ENCODE peak calls at places on chromosome 10, in four cellular contexts. A is Peyer's patch, D is heart left ventricle, S is suprapubic skin. Q is an unnamed sample. For H3K36me3, the result is how much of the 10 kb centered on the place peaks cover.

GRCh38 chr10:110433740-110434139 is 64.0 kb upstream of the DUSP5 start:
- DNase-seq in A (no peak), D (no peak), S (no peak), Q (no peak)

GRCh38 chr10:77431209-77431611 is 206.4 kb downstream of the KCNMA1 start:
- DNase-seq in A (no peak), D (no peak), S (no peak), Q (no peak)

GRCh38 chr10:3192856-3193635 is 20.5 kb upstream of the PITRM1 start:
- DNase-seq in A (peak), D (peak), S (no peak), Q (no peak)

GRCh38 chr10:55144001-55144400 is 343.0 kb upstream of the PCDH15 start:
- DNase-seq in A (no peak), D (no peak), S (no peak), Q (no peak)

GRCh38 chr10:47384148-47384921 is at the start of gene ZNF488:
- DNase-seq in A (peak), D (peak), S (no peak), Q (no peak)

GRCh38 chr10:12590682-12591642 is 241.6 kb downstream of the CAMK1D start:
- DNase-seq in A (no peak), D (no peak), S (no peak), Q (no peak)

GRCh38 chr10:6516277-6516676 is 63.8 kb downstream of the PRKCQ start:
- DNase-seq in A (no peak), D (no peak), S (no peak), Q (no peak)

GRCh38 chr10:33241351-33241750 is 93.1 kb downstream of the NRP1 start:
- DNase-seq in A (no peak), D (no peak), S (no peak), Q (no peak)

GRCh38 chr10:637771-638195 is 51.7 kb downstream of the DIP2C start:
- DNase-seq in A (no peak), D (no peak), S (peak), Q (no peak)

GRCh38 chr10:124669824-124670654 is 74.1 kb downstream of the FAM53B start:
- DNase-seq in A (no peak), D (no peak), S (no peak), Q (no peak)

GRCh38 chr10:122112021-122112616 is 123.2 kb downstream of the TACC2 start:
- DNase-seq in A (no peak), D (no peak), S (no peak), Q (no peak)

GRCh38 chr10:127332631-127333030 is 136.2 kb upstream of the INSYN2A start:
- DNase-seq in A (no peak), D (no peak), S (no peak), Q (no peak)

GRCh38 chr10:108014145-108014901 is 849.8 kb upstream of the SORCS1 start:
- DNase-seq in A (no peak), D (no peak), S (no peak), Q (no peak)

GRCh38 chr10:13797171-13797570 is 210.4 kb downstream of the PRPF18 start:
- DNase-seq in A (no peak), D (no peak), S (no peak), Q (no peak)

GRCh38 chr10:92822964-92823363 is 25.4 kb upstream of the EXOC6 start:
- DNase-seq in A (no peak), D (no peak), S (no peak), Q (no peak)

GRCh38 chr10:42984761-42985325 is 92.0 kb upstream of the RET start:
- DNase-seq in A (peak), D (peak), S (peak), Q (no peak)

GRCh38 chr10:79282388-79282787 is 64.9 kb upstream of the PPIF start:
- DNase-seq in A (no peak), D (no peak), S (no peak), Q (no peak)

GRCh38 chr10:131762789-131763696 is 137.8 kb upstream of the PPP2R2D start:
- DNase-seq in A (no peak), D (no peak), S (no peak), Q (no peak)

GRCh38 chr10:8035641-8036520 is 18.6 kb upstream of the GATA3 start:
- DNase-seq in A (no peak), D (no peak), S (no peak), Q (no peak)
- H3K4me3 ChIP-seq in A (no peak), D (no peak), S (no peak), Q (no peak)

GRCh38 chr10:86506499-86506898 is 15.1 kb downstream of the WAPL start:
- DNase-seq in A (no peak), D (no peak), S (no peak), Q (no peak)

GRCh38 chr10:86511027-86511865 is 10.3 kb downstream of the WAPL start:
- DNase-seq in A (no peak), D (no peak), S (no peak), Q (no peak)

GRCh38 chr10:86508217-86508616 is 13.4 kb downstream of the WAPL start:
- DNase-seq in A (no peak), D (no peak), S (no peak), Q (no peak)

GRCh38 chr10:86509145-86509544 is 12.4 kb downstream of the WAPL start:
- DNase-seq in A (no peak), D (no peak), S (no peak), Q (no peak)

DNA sequence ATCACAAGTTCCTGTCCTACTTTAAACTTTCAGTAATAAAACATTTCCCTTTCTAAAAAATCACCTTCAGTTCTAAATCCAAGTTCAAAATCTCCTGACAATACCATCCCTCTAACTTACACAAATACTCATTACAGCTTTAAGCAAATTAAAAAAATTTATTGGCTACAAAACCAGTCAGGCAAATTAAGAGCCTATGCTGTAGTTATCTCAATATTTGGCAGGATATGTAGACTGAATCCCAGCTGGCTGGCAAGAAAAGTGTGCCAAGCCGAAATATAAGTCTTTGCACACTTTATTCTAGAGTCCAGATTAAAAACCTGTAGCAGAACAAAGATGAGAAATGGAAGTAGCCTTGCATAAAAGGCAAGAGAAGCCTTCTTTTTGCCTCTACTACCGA is 9.5 kb downstream of the WAPL start:
- DNase-seq in A (no peak), D (no peak), S (no peak), Q (no peak)
- H3K36me3 ChIP-seq in A (under half), D (half or more), S (under half), Q (under half)

GRCh38 chr10:5089869-5090268 is 4.3 kb upstream of the AKR1C3 start:
- DNase-seq in A (no peak), D (no peak), S (no peak), Q (no peak)
- TF ChIP-seq CTCF in A (no peak), D (peak), S (no peak), Q (peak)

DNA sequence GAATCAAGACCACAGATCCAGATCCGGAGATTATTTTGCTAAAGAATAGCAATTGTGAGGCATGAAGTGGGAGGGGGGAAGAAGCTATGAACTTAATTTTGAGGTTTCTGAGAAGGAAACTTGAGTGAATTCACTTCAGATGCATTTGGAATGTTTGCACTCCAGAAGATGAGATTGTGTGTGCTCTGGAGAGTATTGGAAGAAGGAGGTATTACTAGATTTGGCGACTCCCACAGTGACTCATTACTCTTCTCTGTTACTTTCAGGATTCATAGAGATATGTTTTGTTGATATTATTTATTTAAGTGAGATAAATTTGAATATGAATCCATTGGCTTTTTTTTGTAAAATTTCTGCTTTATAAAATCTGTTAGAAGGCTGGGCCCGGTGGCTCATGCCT is 80.7 kb downstream of the ANKRD30A start:
- DNase-seq in A (no peak), D (no peak), S (no peak), Q (no peak)
- H3K4me3 ChIP-seq in A (no peak), D (no peak), S (no peak), Q (no peak)

DNA sequence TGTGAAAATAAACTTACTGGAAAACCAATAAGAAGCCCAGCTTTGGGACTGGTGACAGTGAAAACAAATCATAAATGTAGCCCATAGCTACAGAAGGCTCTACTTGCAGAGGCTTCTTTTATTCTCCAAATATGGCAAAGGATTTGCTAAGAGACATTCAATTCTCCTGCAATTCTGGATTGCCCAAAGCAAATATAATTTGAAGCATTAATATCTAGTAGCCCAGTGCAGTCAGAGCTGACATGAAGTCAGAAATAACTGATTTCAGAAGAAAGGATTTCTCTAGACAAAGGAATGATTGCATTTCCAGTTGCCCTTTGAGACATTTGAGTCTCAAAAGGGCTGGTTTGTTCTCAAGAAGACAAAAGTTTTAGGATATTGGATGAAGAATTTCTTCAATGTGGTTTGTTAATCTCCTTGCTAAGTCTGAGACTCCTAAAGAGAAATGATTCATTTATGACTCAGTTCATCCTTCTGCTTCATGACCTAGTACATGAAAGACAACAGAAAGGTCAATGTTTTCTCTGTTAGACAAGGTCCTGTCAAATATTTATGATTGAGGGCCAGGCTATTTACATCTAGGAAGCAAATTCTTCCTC is 27.8 kb downstream of the PPP1R3C start:
- DNase-seq in A (no peak), D (no peak), S (no peak), Q (no peak)
- H3K36me3 ChIP-seq in A (under half), D (under half), S (under half), Q (under half)

GRCh38 chr10:102741848-102742247 is 1.9 kb upstream of the WBP1L start:
- DNase-seq in A (no peak), D (no peak), S (no peak), Q (no peak)

GRCh38 chr10:102745157-102745556 is 1.4 kb downstream of the WBP1L start:
- DNase-seq in A (no peak), D (no peak), S (no peak), Q (no peak)

GRCh38 chr10:102744374-102745051 is 765 bp downstream of the WBP1L start:
- DNase-seq in A (no peak), D (no peak), S (no peak), Q (no peak)

GRCh38 chr10:102743078-102743587 is 615 bp upstream of the WBP1L start:
- DNase-seq in A (no peak), D (no peak), S (no peak), Q (no peak)

DNA sequence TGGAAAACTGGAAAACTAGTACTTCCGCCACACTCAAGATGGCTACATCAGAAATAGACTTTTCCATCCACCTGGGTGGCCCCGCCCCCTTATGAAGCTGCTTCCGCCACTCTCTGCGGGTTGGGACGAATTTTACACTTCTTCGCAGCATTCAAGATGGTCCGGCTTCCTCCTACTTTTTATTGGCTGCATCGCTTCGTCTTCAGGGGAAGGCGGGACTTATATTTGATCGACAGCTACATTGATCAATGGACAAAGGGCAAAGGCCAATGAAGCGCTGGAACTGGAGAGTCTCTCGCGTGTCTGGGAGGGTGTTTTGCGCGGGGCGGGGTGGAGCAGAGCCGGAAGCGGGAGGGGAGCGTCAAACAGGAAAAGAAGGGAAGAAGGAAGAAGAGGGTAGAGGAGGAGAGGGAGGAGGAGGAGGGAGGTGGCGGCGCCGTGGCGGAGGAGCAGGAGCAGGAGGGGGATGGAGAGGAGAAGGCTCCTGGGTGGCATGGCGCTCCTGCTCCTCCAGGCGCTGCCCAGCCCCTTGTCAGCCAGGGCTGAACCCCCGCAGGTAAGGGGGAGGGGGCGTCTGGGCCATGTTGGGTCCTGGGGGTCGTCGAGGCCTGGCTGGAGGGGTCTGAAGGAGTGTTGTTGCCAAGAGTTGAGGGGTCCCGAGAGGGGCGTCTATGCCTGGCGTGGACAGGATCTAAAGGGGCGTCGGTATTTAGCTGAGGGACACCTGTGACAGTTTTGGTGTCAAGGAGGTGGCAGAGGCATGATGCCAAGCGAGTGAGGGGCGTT is at the start of gene WBP1L:
- DNase-seq in A (peak), D (peak), S (peak), Q (peak)
- TF ChIP-seq CTCF in A (no peak), D (no peak), S (no peak), Q (no peak)

DNA sequence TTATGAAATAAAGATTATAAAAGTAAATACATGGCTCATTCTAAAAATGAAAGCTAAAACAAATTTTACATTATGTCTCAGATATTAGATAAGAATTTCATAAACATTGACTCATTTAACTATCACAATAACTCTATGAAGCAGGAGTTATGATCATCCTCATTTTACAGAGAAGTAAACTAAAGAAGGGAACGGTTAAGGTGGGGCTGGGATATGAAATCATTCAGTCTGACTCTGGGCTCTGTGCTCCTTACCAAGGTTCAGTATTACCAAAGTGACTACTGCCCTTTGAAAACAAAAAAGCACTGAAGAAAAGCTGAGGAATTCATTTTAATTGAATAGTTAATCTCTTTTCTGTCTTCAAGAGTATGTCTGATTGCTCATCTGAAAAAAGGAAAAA is 22.1 kb upstream of the CUBN start:
- DNase-seq in A (no peak), D (no peak), S (no peak), Q (no peak)
- H3K4me3 ChIP-seq in A (no peak), D (no peak), S (no peak), Q (no peak)

GRCh38 chr10:96667401-96667800 is 52.9 kb downstream of the PIK3AP1 start:
- DNase-seq in A (no peak), D (no peak), S (no peak), Q (no peak)

GRCh38 chr10:96673318-96674099 is 46.8 kb downstream of the PIK3AP1 start:
- DNase-seq in A (peak), D (peak), S (no peak), Q (no peak)

GRCh38 chr10:96671207-96671890 is 49.0 kb downstream of the PIK3AP1 start:
- DNase-seq in A (no peak), D (no peak), S (no peak), Q (no peak)

GRCh38 chr10:96672491-96673175 is 47.7 kb downstream of the PIK3AP1 start:
- DNase-seq in A (no peak), D (no peak), S (no peak), Q (no peak)

GRCh38 chr10:96670786-96671185 is 49.5 kb downstream of the PIK3AP1 start:
- DNase-seq in A (no peak), D (no peak), S (no peak), Q (no peak)
- H3K36me3 ChIP-seq in A (under half), D (under half), S (under half), Q (under half)